ENCODE peak calls at places on chromosomes 16 and 17, in ten cellular contexts. T, U, E, L, G, Z, F, O, A and X are unnamed samples.

GRCh38 chr16:67456383-67457140 is 24.4 kb downstream of the ATP6V0D1 start:
- DNase-seq in T (peak), U (peak), E (peak), L (peak), G (no peak), Z (peak), F (no peak), O (no peak), A (no peak), X (peak)

GRCh38 chr17:68398731-68399637 is 58.3 kb downstream of the WIPI1 start:
- DNase-seq in T (no peak), U (peak), E (no peak), L (peak), G (no peak), Z (no peak), F (no peak), O (no peak), A (no peak), X (peak)

GRCh38 chr17:59753522-59754467 is 46.3 kb downstream of the VMP1 start:
- DNase-seq in T (no peak), U (no peak), E (no peak), L (peak), G (no peak), Z (peak), F (peak), O (no peak), A (peak), X (no peak)

GRCh38 chr16:87747626-87748025 is 18.2 kb downstream of the KLHDC4 start:
- DNase-seq in T (no peak), U (no peak), E (no peak), L (no peak), G (no peak), Z (no peak), F (no peak), O (no peak), A (no peak), X (no peak)

GRCh38 chr16:15521758-15522509 is 87.5 kb downstream of the BMERB1 start:
- DNase-seq in T (no peak), U (peak), E (no peak), L (no peak), G (no peak), Z (no peak), F (no peak), O (no peak), A (no peak), X (no peak)

GRCh38 chr17:2071421-2072281 is 16.7 kb downstream of the HIC1 start:
- DNase-seq in T (no peak), U (peak), E (peak), L (no peak), G (no peak), Z (no peak), F (no peak), O (no peak), A (no peak), X (no peak)

GRCh38 chr16:391885-392335 is 5.1 kb upstream of the NME4 start:
- DNase-seq in T (peak), U (no peak), E (no peak), L (peak), G (peak), Z (peak), F (peak), O (peak), A (peak), X (peak)

GRCh38 chr17:40561294-40561870 is 3.9 kb downstream of the CCR7 start:
- DNase-seq in T (no peak), U (no peak), E (no peak), L (no peak), G (no peak), Z (no peak), F (no peak), O (no peak), A (no peak), X (no peak)